ENCODE peak calls at places on chromosomes 6 and 20, in four cellular contexts. One of them, this sample, is unnamed.

GRCh38 chr20:3889489-3890409 is 562 bp downstream of the PANK2 start:
- DNase-seq in prostate gland: no peak
- DNase-seq in small intestine: peak; percentile 25
- DNase-seq in neural progenitor cell: no peak
- DNase-seq in this sample: peak; percentile 35

GRCh38 chr6:90346729-90347128 is 50.1 kb upstream of the BACH2 start:
- DNase-seq in neural progenitor cell: no peak
- DNase-seq in prostate gland: no peak
- DNase-seq in small intestine: no peak
- DNase-seq in this sample: no peak

GRCh38 chr20:38779247-38780097 is 26.0 kb upstream of the PPP1R16B start:
- DNase-seq in prostate gland: no peak
- DNase-seq in small intestine: peak; percentile 48
- DNase-seq in neural progenitor cell: peak; percentile 15
- DNase-seq in this sample: no peak

GRCh38 chr6:121670511-121670910 is 235.1 kb downstream of the GJA1 start:
- DNase-seq in neural progenitor cell: no peak
- DNase-seq in small intestine: no peak
- DNase-seq in prostate gland: no peak
- DNase-seq in this sample: no peak

GRCh38 chr20:62625921-62626547 is 16.3 kb upstream of the SLCO4A1 start:
- DNase-seq in prostate gland: no peak
- DNase-seq in small intestine: no peak
- DNase-seq in neural progenitor cell: no peak
- DNase-seq in this sample: no peak

GRCh38 chr20:2244523-2244922 is 51.3 kb upstream of the TGM3 start:
- DNase-seq in prostate gland: peak; percentile 49
- DNase-seq in neural progenitor cell: no peak
- DNase-seq in small intestine: no peak
- DNase-seq in this sample: no peak

GRCh38 chr6:13725570-13725969 is 13.9 kb upstream of the RANBP9 start:
- DNase-seq in prostate gland: peak; percentile 81
- DNase-seq in neural progenitor cell: no peak
- DNase-seq in small intestine: no peak
- DNase-seq in this sample: no peak

GRCh38 chr6:31142356-31142755 is 3.5 kb upstream of the PSORS1C2 start:
- DNase-seq in prostate gland: no peak
- DNase-seq in small intestine: no peak
- DNase-seq in neural progenitor cell: no peak
- DNase-seq in this sample: no peak

GRCh38 chr6:149782337-149782736 is 32.8 kb downstream of the PCMT1 start:
- DNase-seq in neural progenitor cell: no peak
- DNase-seq in small intestine: no peak
- DNase-seq in prostate gland: no peak
- DNase-seq in this sample: no peak

GRCh38 chr6:13712485-13712990 is 903 bp upstream of the RANBP9 start:
- DNase-seq in small intestine: peak; percentile 30
- DNase-seq in prostate gland: no peak
- DNase-seq in neural progenitor cell: no peak
- DNase-seq in this sample: no peak

GRCh38 chr6:17863971-17864754 is 123.3 kb downstream of the KIF13A start:
- DNase-seq in small intestine: no peak
- DNase-seq in neural progenitor cell: no peak
- DNase-seq in prostate gland: peak; percentile 24
- DNase-seq in this sample: peak; percentile 36

GRCh38 chr20:58598271-58599015 is 52.6 kb upstream of the STX16 start:
- DNase-seq in neural progenitor cell: no peak
- DNase-seq in small intestine: no peak
- DNase-seq in prostate gland: no peak
- DNase-seq in this sample: no peak

GRCh38 chr6:28603920-28604319 is 78.2 kb downstream of the GPX5 start:
- DNase-seq in prostate gland: no peak
- DNase-seq in small intestine: no peak
- DNase-seq in neural progenitor cell: peak; percentile 33
- DNase-seq in this sample: no peak

GRCh38 chr6:123213921-123214320 is 217.9 kb downstream of the CLVS2 start:
- DNase-seq in neural progenitor cell: no peak
- DNase-seq in small intestine: no peak
- DNase-seq in prostate gland: no peak
- DNase-seq in this sample: no peak

GRCh38 chr6:141033101-141033500 is 1099.6 kb upstream of the GJE1 start:
- DNase-seq in prostate gland: no peak
- DNase-seq in neural progenitor cell: no peak
- DNase-seq in small intestine: no peak
- DNase-seq in this sample: no peak

GRCh38 chr20:58142843-58143185 is 85.6 kb downstream of the ANKRD60 start:
- DNase-seq in small intestine: no peak
- DNase-seq in prostate gland: no peak
- DNase-seq in neural progenitor cell: no peak
- DNase-seq in this sample: no peak

GRCh38 chr6:89082439-89082838 is 1.9 kb downstream of the PNRC1 start:
- DNase-seq in prostate gland: peak; percentile 15
- DNase-seq in small intestine: peak; percentile 46
- DNase-seq in neural progenitor cell: no peak
- DNase-seq in this sample: no peak

GRCh38 chr6:152143359-152143758 is 335.9 kb downstream of the ESR1 start:
- DNase-seq in small intestine: no peak
- DNase-seq in neural progenitor cell: no peak
- DNase-seq in prostate gland: no peak
- DNase-seq in this sample: no peak
- H3K27ac ChIP-seq in small intestine: no peak overlapping the region
- H3K27ac ChIP-seq in neural progenitor cell: no peak overlapping the region
- H3K27ac ChIP-seq in prostate gland: no peak overlapping the region
- H3K27ac ChIP-seq in this sample: no peak overlapping the region

GRCh38 chr6:27163858-27164257 is 83.6 kb upstream of the PRSS16 start:
- DNase-seq in neural progenitor cell: no peak
- DNase-seq in prostate gland: no peak
- DNase-seq in small intestine: no peak
- DNase-seq in this sample: no peak

GRCh38 chr6:27168586-27169443 is 78.7 kb upstream of the PRSS16 start:
- DNase-seq in small intestine: no peak
- DNase-seq in neural progenitor cell: no peak
- DNase-seq in prostate gland: no peak
- DNase-seq in this sample: no peak

GRCh38 chr6:27168108-27168507 is 79.4 kb upstream of the PRSS16 start:
- DNase-seq in prostate gland: no peak
- DNase-seq in small intestine: no peak
- DNase-seq in neural progenitor cell: no peak
- DNase-seq in this sample: no peak
- H3K27ac ChIP-seq in prostate gland: no peak overlapping the region
- H3K27ac ChIP-seq in small intestine: no peak overlapping the region
- H3K27ac ChIP-seq in neural progenitor cell: no peak overlapping the region
- H3K27ac ChIP-seq in this sample: no peak overlapping the region

GRCh38 chr6:52389264-52389625 is 27.3 kb downstream of the PAQR8 start:
- DNase-seq in prostate gland: no peak
- DNase-seq in small intestine: no peak
- DNase-seq in neural progenitor cell: no peak
- DNase-seq in this sample: no peak
- H3K27ac ChIP-seq in prostate gland: peak overlapping the region; percentile 40
- H3K27ac ChIP-seq in small intestine: peak overlapping the region; percentile 3
- H3K27ac ChIP-seq in neural progenitor cell: no peak overlapping the region
- H3K27ac ChIP-seq in this sample: peak overlapping the region; percentile 89

GRCh38 chr6:154815938-154816820 is 83.0 kb downstream of the SCAF8 start:
- DNase-seq in small intestine: no peak
- DNase-seq in neural progenitor cell: no peak
- DNase-seq in prostate gland: no peak
- DNase-seq in this sample: no peak
- H3K27ac ChIP-seq in small intestine: no peak overlapping the region
- H3K27ac ChIP-seq in neural progenitor cell: no peak overlapping the region
- H3K27ac ChIP-seq in prostate gland: no peak overlapping the region
- H3K27ac ChIP-seq in this sample: no peak overlapping the region

DNA sequence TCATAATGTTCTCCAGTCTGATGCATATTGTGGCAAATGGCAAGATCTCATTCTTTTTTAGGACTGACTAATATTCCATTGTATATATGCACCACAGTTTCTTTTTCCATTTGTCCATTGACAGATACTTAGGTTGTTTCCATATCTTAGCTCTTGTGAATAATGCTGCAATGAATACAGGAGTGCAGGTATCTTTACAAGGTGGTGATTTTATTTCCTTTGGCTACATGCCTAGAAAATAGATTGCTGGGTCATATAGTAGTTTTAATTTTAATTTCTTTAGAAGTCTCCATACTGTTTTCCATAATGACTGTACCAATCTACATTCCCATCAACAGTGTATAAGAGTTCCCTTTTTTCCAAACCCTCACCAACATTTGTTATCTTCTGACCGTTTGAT is 97.5 kb downstream of the TRMT11 start:
- DNase-seq in neural progenitor cell: no peak
- DNase-seq in prostate gland: no peak
- DNase-seq in small intestine: peak; percentile 16
- DNase-seq in this sample: no peak
- H3K27ac ChIP-seq in neural progenitor cell: no peak overlapping the region
- H3K27ac ChIP-seq in prostate gland: no peak overlapping the region
- H3K27ac ChIP-seq in small intestine: no peak overlapping the region
- H3K27ac ChIP-seq in this sample: no peak overlapping the region

GRCh38 chr20:5264807-5265206 is 51.9 kb downstream of the PROKR2 start:
- DNase-seq in prostate gland: no peak
- DNase-seq in small intestine: no peak
- DNase-seq in neural progenitor cell: no peak
- DNase-seq in this sample: no peak
- H3K27ac ChIP-seq in prostate gland: no peak overlapping the region
- H3K27ac ChIP-seq in small intestine: no peak overlapping the region
- H3K27ac ChIP-seq in neural progenitor cell: no peak overlapping the region
- H3K27ac ChIP-seq in this sample: no peak overlapping the region

DNA sequence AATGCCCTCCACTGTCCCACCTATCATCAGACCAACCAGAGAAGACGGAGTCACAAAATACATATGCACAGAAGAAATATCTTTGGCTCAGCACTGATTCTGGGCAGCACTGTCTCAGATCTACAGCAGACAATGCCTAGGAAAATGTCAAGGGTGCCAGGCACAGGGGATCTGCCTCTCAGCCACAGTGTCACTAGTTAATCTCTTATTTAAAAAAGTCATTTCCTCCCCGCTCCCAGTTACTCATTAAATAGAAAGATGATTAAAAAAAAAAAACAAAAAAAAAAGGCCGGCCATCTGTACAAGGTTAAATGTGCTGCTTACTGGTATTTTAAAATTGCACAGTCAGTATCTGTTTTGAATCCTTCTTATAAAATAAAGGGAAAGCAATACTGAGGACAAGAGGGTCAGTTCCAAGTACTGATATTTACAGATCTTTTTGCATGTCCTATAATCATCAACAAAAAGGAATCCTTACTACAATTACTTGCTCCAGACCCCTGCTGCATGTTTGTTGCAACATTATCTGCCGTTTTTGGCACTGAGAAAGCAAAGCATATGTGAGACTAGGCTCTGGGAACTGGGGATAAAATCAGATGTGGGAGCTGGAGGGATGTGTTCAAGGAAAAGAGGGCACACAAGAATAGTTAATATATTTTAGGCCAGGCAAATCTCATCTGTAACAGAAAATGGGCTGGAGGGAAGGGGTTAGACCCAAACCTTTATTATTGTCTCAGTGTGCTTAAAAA is 299.3 kb downstream of the KIF16B start:
- DNase-seq in neural progenitor cell: no peak
- DNase-seq in prostate gland: no peak
- DNase-seq in small intestine: no peak
- DNase-seq in this sample: no peak
- H3K27ac ChIP-seq in neural progenitor cell: no peak overlapping the region
- H3K27ac ChIP-seq in prostate gland: no peak overlapping the region
- H3K27ac ChIP-seq in small intestine: no peak overlapping the region
- H3K27ac ChIP-seq in this sample: no peak overlapping the region

GRCh38 chr6:136249336-136249735 is 775 bp downstream of the MTFR2 start:
- DNase-seq in small intestine: no peak
- DNase-seq in neural progenitor cell: peak; percentile 44
- DNase-seq in prostate gland: no peak
- DNase-seq in this sample: no peak
- H3K27ac ChIP-seq in small intestine: no peak overlapping the region
- H3K27ac ChIP-seq in neural progenitor cell: no peak overlapping the region
- H3K27ac ChIP-seq in prostate gland: no peak overlapping the region
- H3K27ac ChIP-seq in this sample: no peak overlapping the region

This sample was measured in substantia nigra.